ENCODE peak calls at places on chromosome 11, in eight cellular contexts. H, B, T, W, M, Z, D and O are unnamed samples.
A peak's percentile ranks its signal among the peaks of the same experiment; 100 is the strongest.

GRCh38 chr11:44579172-44579804 is 13.8 kb downstream of the CD82 start:
- DNase-seq in B (no peak), T (no peak), Z (no peak), H (no peak), W (no peak), D (peak; percentile 52), M (no peak), O (no peak)

GRCh38 chr11:2805388-2806057 is 80.1 kb downstream of the CDKN1C start:
- DNase-seq in B (peak; percentile 18), T (peak; percentile 23), Z (peak; percentile 7), H (no peak), M (peak; percentile 18), D (no peak), W (peak; percentile 43), O (no peak)

GRCh38 chr11:113985906-113986305 is 11.0 kb downstream of the HTR3A start:
- DNase-seq in M (no peak), W (no peak), B (no peak), Z (no peak), D (no peak), H (no peak), T (no peak), O (no peak)

GRCh38 chr11:128720522-128720985 is 26.7 kb downstream of the FLI1 start:
- DNase-seq in W (peak; percentile 58), H (no peak), Z (peak; percentile 67), T (peak; percentile 42), B (no peak), M (no peak), D (no peak), O (no peak)

GRCh38 chr11:93738647-93739081 is 2.6 kb downstream of the TAF1D start:
- DNase-seq in Z (no peak), W (no peak), B (no peak), M (no peak), H (no peak), T (no peak), D (no peak), O (no peak)

GRCh38 chr11:1163321-1163910 is 5.7 kb downstream of the MUC5AC start:
- DNase-seq in M (no peak), Z (no peak), W (peak; percentile 35), B (no peak), H (peak; percentile 39), D (no peak), T (peak; percentile 22), O (no peak)

GRCh38 chr11:36469881-36470802 is 39.9 kb downstream of the TRAF6 start:
- DNase-seq in W (no peak), M (no peak), D (no peak), Z (no peak), T (no peak), B (no peak), H (no peak), O (no peak)

GRCh38 chr11:66317322-66317765 is 500 bp upstream of the CD248 start:
- DNase-seq in T (no peak), M (peak; percentile 57), H (peak; percentile 43), W (peak; percentile 73), B (no peak), D (peak; percentile 73), Z (no peak), O (no peak)

GRCh38 chr11:2413735-2414579 is 13.4 kb downstream of the TSSC4 start:
- DNase-seq in D (no peak), B (no peak), H (no peak), M (peak; percentile 14), W (no peak), T (no peak), Z (no peak), O (no peak)

GRCh38 chr11:78419327-78419726 is 1.7 kb upstream of the GAB2 start:
- DNase-seq in H (no peak), Z (peak; percentile 48), T (peak; percentile 42), M (peak; percentile 81), D (peak; percentile 22), W (no peak), B (peak; percentile 42), O (peak; percentile 11)

GRCh38 chr11:112300094-112300786 is 39.6 kb upstream of the PLET1 start:
- DNase-seq in Z (no peak), H (peak; percentile 67), W (no peak), D (peak; percentile 40), M (no peak), T (no peak), B (no peak), O (no peak)

GRCh38 chr11:111798279-111798678 is 32.1 kb upstream of the PPP2R1B start:
- DNase-seq in Z (no peak), H (no peak), W (no peak), T (no peak), M (no peak), B (no peak), D (no peak), O (no peak)

GRCh38 chr11:48087974-48088681 is 107.8 kb downstream of the PTPRJ start:
- DNase-seq in M (no peak), D (peak; percentile 30), B (peak; percentile 84), T (peak; percentile 67), H (no peak), Z (peak; percentile 56), W (peak; percentile 36), O (no peak)

GRCh38 chr11:61555051-61555969 is 25.6 kb downstream of the SYT7 start:
- DNase-seq in H (no peak), T (no peak), D (no peak), W (peak; percentile 72), M (no peak), B (no peak), Z (no peak), O (no peak)

GRCh38 chr11:35151896-35152295 is 12.9 kb downstream of the CD44 start:
- DNase-seq in B (no peak), D (no peak), H (no peak), T (no peak), M (no peak), Z (no peak), W (peak; percentile 88), O (no peak)

GRCh38 chr11:111069076-111069475 is 176.4 kb upstream of the POU2AF2 start:
- DNase-seq in D (no peak), W (peak; percentile 72), Z (no peak), M (no peak), T (no peak), H (no peak), B (no peak), O (no peak)

GRCh38 chr11:89633125-89633695 is 76.9 kb upstream of the TRIM77 start:
- DNase-seq in Z (no peak), D (no peak), H (no peak), W (no peak), B (no peak), T (no peak), M (no peak), O (no peak)

GRCh38 chr11:65794570-65795510 is 8.0 kb downstream of the OVOL1 start:
- DNase-seq in D (no peak), Z (no peak), M (no peak), T (no peak), H (no peak), W (no peak), B (no peak), O (no peak)

GRCh38 chr11:42526366-42526765 is 785.4 kb upstream of the API5 start:
- DNase-seq in M (no peak), B (no peak), Z (no peak), D (no peak), W (no peak), H (no peak), T (no peak), O (no peak)

GRCh38 chr11:1854132-1854948 is 1.5 kb downstream of the LSP1 start:
- DNase-seq in Z (no peak), M (no peak), D (no peak), H (no peak), T (no peak), B (no peak), W (no peak), O (no peak)

DNA sequence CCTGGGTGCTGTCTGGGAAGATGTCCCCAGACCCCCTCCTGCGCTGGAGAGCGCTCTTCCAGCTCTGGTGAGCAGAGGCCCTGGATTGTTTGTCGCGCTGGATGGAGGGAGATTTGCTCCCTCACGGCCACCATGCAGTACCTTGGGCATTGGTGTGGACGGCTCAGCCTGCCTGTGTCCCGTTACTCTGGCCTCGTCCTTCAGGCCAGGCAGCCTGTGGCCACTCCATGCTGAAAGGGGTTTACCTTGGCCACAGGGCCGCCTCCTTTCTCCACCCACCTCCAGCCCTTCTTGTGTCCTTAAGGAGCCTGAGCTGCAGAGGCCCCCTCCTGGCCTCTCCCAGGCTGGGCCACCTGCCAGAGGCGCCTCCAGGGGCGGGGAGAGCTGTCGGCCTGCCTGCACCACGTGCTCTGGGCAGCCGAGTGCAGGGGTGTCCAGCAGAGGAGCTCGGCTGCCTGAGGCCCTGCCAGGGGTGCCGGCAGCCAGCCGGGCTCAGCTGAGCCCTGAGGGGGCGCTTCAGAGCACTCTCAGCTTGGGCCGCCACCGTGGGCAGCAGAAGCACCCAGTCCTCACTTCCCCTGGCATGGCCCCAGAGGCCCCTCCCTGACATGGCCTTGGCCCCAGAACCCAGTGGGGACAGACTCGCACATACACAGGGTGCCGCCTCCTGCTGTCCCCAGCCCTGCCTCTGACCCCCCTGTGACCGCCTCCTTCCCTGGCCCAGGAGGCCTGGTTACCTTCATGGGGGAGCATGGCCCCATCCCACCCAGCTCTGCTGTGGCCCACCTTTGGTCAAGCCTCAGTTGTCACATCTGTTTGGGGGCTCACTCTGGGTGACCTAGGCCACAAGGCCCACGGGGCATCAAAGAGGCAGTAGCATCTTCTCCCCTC is 3.4 kb downstream of the CCND1 start:
- DNase-seq in W (peak; percentile 67), H (no peak), T (peak; percentile 87), Z (peak; percentile 67), B (peak; percentile 76), M (peak; percentile 51), D (peak; percentile 87), O (peak; percentile 83)
- TF ChIP-seq CTCF in W (peak; percentile 34), H (peak; percentile 19), T (no peak), Z (no peak), B (no peak), M (no peak), D (peak; percentile 48), O (no peak)

DNA sequence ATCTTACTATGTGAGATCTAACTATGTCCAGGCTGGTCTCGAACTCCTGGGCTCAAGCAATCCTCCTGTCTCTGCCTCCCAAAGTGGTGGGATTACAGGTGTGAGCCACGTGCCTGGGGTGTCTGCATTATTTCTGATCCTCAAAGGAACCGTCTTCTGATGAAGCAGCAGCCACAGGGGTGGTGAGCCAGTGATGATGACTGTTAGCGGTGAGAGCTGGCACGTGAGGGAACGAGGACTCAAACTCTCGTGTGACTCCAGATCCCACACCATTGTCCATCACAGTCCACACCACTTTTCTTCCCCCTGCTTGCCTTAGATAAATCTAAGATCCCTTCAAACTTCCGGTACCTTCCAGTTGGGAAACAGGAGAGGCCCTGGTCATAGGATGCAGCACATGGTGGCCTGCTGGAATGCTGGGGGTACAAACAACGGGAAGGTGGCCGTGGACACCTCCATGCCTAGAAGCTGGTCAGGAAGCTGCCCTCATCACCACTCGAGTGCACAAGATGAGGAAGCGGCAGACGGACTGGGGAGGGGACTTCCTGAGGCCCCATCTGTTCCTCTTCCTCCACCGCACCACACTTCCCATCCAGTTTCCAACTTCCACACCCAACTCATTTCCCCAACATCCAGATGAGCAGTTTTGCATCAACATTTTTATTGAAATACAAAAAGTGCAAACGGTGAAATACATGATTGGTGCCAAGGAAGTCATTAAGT is 23.8 kb downstream of the ARHGAP1 start:
- DNase-seq in D (no peak), H (no peak), B (no peak), T (no peak), W (no peak), M (no peak), Z (no peak), O (no peak)
- H3K27ac ChIP-seq in D (peak overlapping the region; percentile 86), H (peak overlapping the region; percentile 94), B (no peak overlapping the region), T (peak overlapping the region; percentile 91), W (no peak overlapping the region), M (peak overlapping the region; percentile 71), Z (peak overlapping the region; percentile 72), O (peak overlapping the region; percentile 87)

GRCh38 chr11:132994038-132994502 is 538.2 kb downstream of the OPCML start:
- DNase-seq in M (no peak), Z (no peak), D (no peak), H (no peak), T (no peak), W (no peak), B (no peak), O (no peak)
- H3K4me3 ChIP-seq in M (no peak overlapping the region), Z (no peak overlapping the region), D (peak overlapping the region; percentile 26), H (peak overlapping the region; percentile 41), T (no peak overlapping the region), W (peak overlapping the region; percentile 41), B (no peak overlapping the region), O (no peak overlapping the region)

GRCh38 chr11:133930767-133931448 is 25.9 kb downstream of the IGSF9B start:
- DNase-seq in W (peak; percentile 85), T (no peak), H (no peak), Z (no peak), B (no peak), D (no peak), M (no peak), O (peak; percentile 61)
- TF ChIP-seq CTCF in W (peak; percentile 79), T (peak; percentile 29), H (peak; percentile 53), Z (peak; percentile 31), B (no peak), D (peak; percentile 41), M (no peak), O (no peak)